ENCODE peak calls at places on chromosomes 16 and 17, in four cellular contexts. One of them, this sample, is unnamed.

GRCh38 chr16:54647731-54648221 is 282.9 kb upstream of the IRX5 start:
- DNase-seq in kidney: no peak
- DNase-seq in mesendoderm: no peak
- DNase-seq in mammary epithelial cell: peak; percentile 84
- DNase-seq in this sample: no peak

GRCh38 chr16:9114842-9115241 is 23.4 kb downstream of the HAPSTR1 start:
- DNase-seq in kidney: no peak
- DNase-seq in mesendoderm: peak; percentile 57
- DNase-seq in mammary epithelial cell: no peak
- DNase-seq in this sample: no peak

GRCh38 chr16:54651440-54651839 is 279.2 kb upstream of the IRX5 start:
- DNase-seq in kidney: no peak
- DNase-seq in mesendoderm: peak; percentile 47
- DNase-seq in mammary epithelial cell: no peak
- DNase-seq in this sample: no peak

GRCh38 chr17:2975469-2975958 is 87.9 kb downstream of the OR1D5 start:
- DNase-seq in kidney: no peak
- DNase-seq in mesendoderm: peak; percentile 33
- DNase-seq in mammary epithelial cell: peak; percentile 79
- DNase-seq in this sample: peak; percentile 44

GRCh38 chr17:21304091-21304490 is 19.6 kb downstream of the MAP2K3 start:
- DNase-seq in kidney: peak; percentile 76
- DNase-seq in mesendoderm: no peak
- DNase-seq in mammary epithelial cell: no peak
- DNase-seq in this sample: no peak

GRCh38 chr17:59357929-59358328 is 26.5 kb downstream of the YPEL2 start:
- DNase-seq in kidney: no peak
- DNase-seq in mesendoderm: no peak
- DNase-seq in mammary epithelial cell: peak; percentile 85
- DNase-seq in this sample: no peak

GRCh38 chr16:23398987-23399805 is 53.8 kb downstream of the COG7 start:
- DNase-seq in kidney: peak; percentile 61
- DNase-seq in mesendoderm: peak; percentile 44
- DNase-seq in mammary epithelial cell: no peak
- DNase-seq in this sample: no peak

GRCh38 chr17:17351901-17352781 is 49.0 kb downstream of the NT5M start:
- DNase-seq in kidney: no peak
- DNase-seq in mesendoderm: peak; percentile 24
- DNase-seq in mammary epithelial cell: no peak
- DNase-seq in this sample: no peak

GRCh38 chr17:74176546-74177001 is 26.9 kb upstream of the RPL38 start:
- DNase-seq in kidney: peak; percentile 70
- DNase-seq in mesendoderm: peak; percentile 85
- DNase-seq in mammary epithelial cell: peak; percentile 52
- DNase-seq in this sample: peak; percentile 64

GRCh38 chr17:76914937-76915336 is 46.7 kb downstream of the MGAT5B start:
- DNase-seq in kidney: peak; percentile 17
- DNase-seq in mesendoderm: no peak
- DNase-seq in mammary epithelial cell: no peak
- DNase-seq in this sample: no peak

GRCh38 chr16:81012974-81013373 is 6.0 kb downstream of the CENPN start:
- DNase-seq in kidney: no peak
- DNase-seq in mesendoderm: no peak
- DNase-seq in mammary epithelial cell: no peak
- DNase-seq in this sample: no peak

GRCh38 chr17:74531231-74531761 is at the start of gene CD300LB:
- DNase-seq in kidney: no peak
- DNase-seq in mesendoderm: no peak
- DNase-seq in mammary epithelial cell: no peak
- DNase-seq in this sample: peak; percentile 12

GRCh38 chr16:46789499-46790414 is 41.2 kb downstream of the C16orf87 start:
- DNase-seq in kidney: peak; percentile 93
- DNase-seq in mesendoderm: peak; percentile 84
- DNase-seq in mammary epithelial cell: peak; percentile 42
- DNase-seq in this sample: peak; percentile 90

GRCh38 chr17:36500745-36501225 is 14.3 kb downstream of the ZNHIT3 start:
- DNase-seq in kidney: peak; percentile 48
- DNase-seq in mesendoderm: no peak
- DNase-seq in mammary epithelial cell: no peak
- DNase-seq in this sample: no peak

GRCh38 chr17:66889480-66890230 is 54.7 kb downstream of the CACNG5 start:
- DNase-seq in kidney: no peak
- DNase-seq in mesendoderm: no peak
- DNase-seq in mammary epithelial cell: peak; percentile 37
- DNase-seq in this sample: no peak

GRCh38 chr16:28859326-28859725 is 4.3 kb upstream of the SH2B1 start:
- DNase-seq in kidney: no peak
- DNase-seq in mesendoderm: no peak
- DNase-seq in mammary epithelial cell: no peak
- DNase-seq in this sample: no peak

GRCh38 chr16:15592324-15592723 is 50.6 kb downstream of the MARF1 start:
- DNase-seq in kidney: no peak
- DNase-seq in mesendoderm: no peak
- DNase-seq in mammary epithelial cell: no peak
- DNase-seq in this sample: no peak

GRCh38 chr16:11016993-11017392 is 72.6 kb downstream of the CLEC16A start:
- DNase-seq in kidney: no peak
- DNase-seq in mesendoderm: no peak
- DNase-seq in mammary epithelial cell: peak; percentile 93
- DNase-seq in this sample: peak; percentile 87

GRCh38 chr17:75371339-75371738 is 34.1 kb downstream of the GRB2 start:
- DNase-seq in kidney: no peak
- DNase-seq in mesendoderm: peak; percentile 74
- DNase-seq in mammary epithelial cell: no peak
- DNase-seq in this sample: no peak

GRCh38 chr16:78244131-78244899 is 144.9 kb downstream of the WWOX start:
- DNase-seq in kidney: no peak
- DNase-seq in mesendoderm: peak; percentile 73
- DNase-seq in mammary epithelial cell: no peak
- DNase-seq in this sample: no peak

GRCh38 chr17:76996741-76997694 is 128.8 kb downstream of the MGAT5B start:
- DNase-seq in kidney: no peak
- DNase-seq in mesendoderm: no peak
- DNase-seq in mammary epithelial cell: no peak
- DNase-seq in this sample: no peak

GRCh38 chr16:73890524-73891500 is 405.8 kb upstream of the PSMD7 start:
- DNase-seq in kidney: no peak
- DNase-seq in mesendoderm: peak; percentile 82
- DNase-seq in mammary epithelial cell: no peak
- DNase-seq in this sample: no peak

GRCh38 chr17:1267471-1267947 is 2.7 kb upstream of the BHLHA9 start:
- DNase-seq in kidney: no peak
- DNase-seq in mesendoderm: peak; percentile 27
- DNase-seq in mammary epithelial cell: no peak
- DNase-seq in this sample: peak; percentile 29

GRCh38 chr16:12228607-12229499 is 252.3 kb downstream of the SNX29 start:
- DNase-seq in kidney: no peak
- DNase-seq in mesendoderm: peak; percentile 91
- DNase-seq in mammary epithelial cell: peak; percentile 40
- DNase-seq in this sample: peak; percentile 78

GRCh38 chr17:5097101-5097834 is 14.4 kb downstream of the ZNF232 start:
- DNase-seq in kidney: peak; percentile 89
- DNase-seq in mesendoderm: peak; percentile 90
- DNase-seq in mammary epithelial cell: no peak
- DNase-seq in this sample: peak; percentile 39

GRCh38 chr17:28141783-28142182 is 99.3 kb downstream of the NLK start:
- DNase-seq in kidney: no peak
- DNase-seq in mesendoderm: no peak
- DNase-seq in mammary epithelial cell: no peak
- DNase-seq in this sample: no peak

GRCh38 chr17:73182616-73183310 is 10.1 kb upstream of the COG1 start:
- DNase-seq in kidney: no peak
- DNase-seq in mesendoderm: no peak
- DNase-seq in mammary epithelial cell: no peak
- DNase-seq in this sample: no peak

GRCh38 chr17:31171711-31172110 is 76.9 kb downstream of the NF1 start:
- DNase-seq in kidney: no peak
- DNase-seq in mesendoderm: no peak
- DNase-seq in mammary epithelial cell: no peak
- DNase-seq in this sample: no peak

GRCh38 chr17:50234581-50234980 is 33.1 kb upstream of the COL1A1 start:
- DNase-seq in kidney: no peak
- DNase-seq in mesendoderm: no peak
- DNase-seq in mammary epithelial cell: peak; percentile 32
- DNase-seq in this sample: no peak

GRCh38 chr17:42917236-42917603 is 16.6 kb downstream of the G6PC1 start:
- DNase-seq in kidney: no peak
- DNase-seq in mesendoderm: peak; percentile 44
- DNase-seq in mammary epithelial cell: no peak
- DNase-seq in this sample: no peak
- H3K4me1 ChIP-seq in kidney: peaks cover 5% of the 10 kb centered on the region
- H3K4me1 ChIP-seq in mesendoderm: no peaks in the 10 kb centered on the region
- H3K4me1 ChIP-seq in mammary epithelial cell: no peaks in the 10 kb centered on the region
- H3K4me1 ChIP-seq in this sample: no peaks in the 10 kb centered on the region

DNA sequence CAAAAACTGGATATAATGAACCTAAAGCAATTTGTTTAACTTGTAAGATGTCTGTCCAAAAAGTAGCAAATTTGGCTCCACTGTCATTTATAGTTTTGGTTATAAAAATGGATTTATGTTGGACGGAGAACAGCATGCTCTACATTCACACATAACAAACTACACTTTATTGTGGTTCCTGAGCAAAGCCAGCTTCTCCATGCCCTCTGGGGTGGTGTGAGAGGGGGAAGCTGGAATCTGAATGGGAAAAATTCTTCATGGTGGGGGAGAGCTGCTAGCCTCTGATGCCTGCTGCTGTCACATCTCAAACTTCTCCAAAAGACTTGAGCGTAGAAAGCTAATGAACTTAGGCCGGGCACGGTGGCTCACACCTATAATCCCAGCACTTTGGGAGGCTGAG is 9.8 kb upstream of the METTL9 start:
- DNase-seq in kidney: no peak
- DNase-seq in mesendoderm: no peak
- DNase-seq in mammary epithelial cell: no peak
- DNase-seq in this sample: no peak
- H3K9ac ChIP-seq in kidney: no peak overlapping the region
- H3K9ac ChIP-seq in mesendoderm: no peak overlapping the region
- H3K9ac ChIP-seq in mammary epithelial cell: no peak overlapping the region
- H3K9ac ChIP-seq in this sample: no peak overlapping the region

DNA sequence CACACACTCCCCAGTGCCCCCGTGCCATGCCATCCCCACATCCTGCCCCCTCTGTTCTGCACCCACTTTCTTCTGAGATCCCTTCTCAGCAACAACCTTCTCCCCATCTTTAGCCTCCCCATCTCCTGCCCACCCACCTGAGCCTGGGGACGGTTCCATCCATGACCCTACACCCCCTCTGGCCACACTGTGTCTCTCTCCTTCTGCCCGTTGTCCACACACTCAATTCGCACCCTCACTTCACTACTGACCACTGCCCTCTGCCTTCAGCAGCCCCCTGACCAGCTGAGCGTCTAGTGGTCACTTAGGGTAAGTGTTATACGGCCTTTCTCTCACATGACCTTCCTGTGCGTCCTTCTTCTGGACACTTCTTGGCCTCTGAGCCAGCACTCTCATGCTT is 6.1 kb downstream of the ARHGAP27 start:
- DNase-seq in kidney: peak; percentile 48
- DNase-seq in mesendoderm: no peak
- DNase-seq in mammary epithelial cell: no peak
- DNase-seq in this sample: no peak
- H3K4me1 ChIP-seq in kidney: peaks cover 6% of the 10 kb centered on the region
- H3K4me1 ChIP-seq in mesendoderm: no peaks in the 10 kb centered on the region
- H3K4me1 ChIP-seq in mammary epithelial cell: peaks cover 26% of the 10 kb centered on the region
- H3K4me1 ChIP-seq in this sample: peaks cover 18% of the 10 kb centered on the region

GRCh38 chr17:41595585-41595984 is 8.9 kb upstream of the KRT14 start:
- DNase-seq in kidney: no peak
- DNase-seq in mesendoderm: no peak
- DNase-seq in mammary epithelial cell: no peak
- DNase-seq in this sample: no peak

GRCh38 chr17:41589301-41589700 is 2.6 kb upstream of the KRT14 start:
- DNase-seq in kidney: no peak
- DNase-seq in mesendoderm: peak; percentile 23
- DNase-seq in mammary epithelial cell: no peak
- DNase-seq in this sample: no peak

GRCh38 chr17:41593306-41594095 is 6.8 kb upstream of the KRT14 start:
- DNase-seq in kidney: no peak
- DNase-seq in mesendoderm: no peak
- DNase-seq in mammary epithelial cell: no peak
- DNase-seq in this sample: no peak

GRCh38 chr17:41592601-41593305 is 6.1 kb upstream of the KRT14 start:
- DNase-seq in kidney: peak; percentile 22
- DNase-seq in mesendoderm: no peak
- DNase-seq in mammary epithelial cell: peak; percentile 30
- DNase-seq in this sample: no peak

DNA sequence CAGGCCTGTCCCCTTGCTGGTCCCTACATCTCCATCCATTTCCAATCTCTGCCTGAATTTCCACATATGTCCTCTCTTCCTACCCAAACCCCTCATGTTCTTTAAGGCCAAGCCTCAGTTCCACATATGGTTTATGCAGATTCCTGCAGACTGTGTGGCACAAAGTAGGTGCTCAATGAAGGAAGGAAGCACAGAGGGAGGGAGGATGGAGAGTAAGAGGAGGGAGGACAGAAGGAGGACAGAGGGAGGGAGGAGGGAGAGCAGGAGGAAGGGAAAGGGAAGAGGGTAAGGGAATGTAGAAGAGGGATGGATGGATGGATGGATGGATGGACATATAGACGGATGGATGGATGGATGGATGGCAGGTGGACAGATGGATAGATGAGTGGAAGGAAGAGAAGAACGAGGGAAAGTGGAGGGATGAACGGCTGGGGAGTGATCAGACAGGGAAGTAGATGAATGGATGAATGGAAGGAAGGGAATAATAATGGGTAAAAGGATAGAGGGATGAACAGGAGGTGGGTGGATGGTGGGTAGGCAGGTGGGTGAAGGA is 7.7 kb upstream of the KRT14 start:
- DNase-seq in kidney: no peak
- DNase-seq in mesendoderm: no peak
- DNase-seq in mammary epithelial cell: no peak
- DNase-seq in this sample: no peak
- H3K9ac ChIP-seq in kidney: no peak overlapping the region
- H3K9ac ChIP-seq in mesendoderm: no peak overlapping the region
- H3K9ac ChIP-seq in mammary epithelial cell: no peak overlapping the region
- H3K9ac ChIP-seq in this sample: no peak overlapping the region

GRCh38 chr16:84690088-84690819 is 9.5 kb upstream of the USP10 start:
- DNase-seq in kidney: no peak
- DNase-seq in mesendoderm: no peak
- DNase-seq in mammary epithelial cell: no peak
- DNase-seq in this sample: no peak
- H3K4me1 ChIP-seq in kidney: no peaks in the 10 kb centered on the region
- H3K4me1 ChIP-seq in mesendoderm: no peaks in the 10 kb centered on the region
- H3K4me1 ChIP-seq in mammary epithelial cell: peaks cover 3% of the 10 kb centered on the region
- H3K4me1 ChIP-seq in this sample: no peaks in the 10 kb centered on the region